ENCODE peak calls at places on chromosome 15, in seven cellular contexts. A, W, U, Z, O, J and Y are unnamed samples.

GRCh38 chr15:33654859-33655258 is 313.4 kb upstream of the CHRM5 start:
- DNase-seq in A (no peak), W (no peak), U (no peak), Z (peak; percentile 25), O (peak; percentile 8), J (no peak), Y (no peak)

GRCh38 chr15:57485869-57486268 is 105.8 kb upstream of the MYZAP start:
- DNase-seq in A (no peak), W (peak; percentile 38), U (peak; percentile 26), Z (peak; percentile 30), O (peak; percentile 85), J (peak; percentile 52), Y (peak; percentile 78)

GRCh38 chr15:29616512-29616911 is 205.8 kb downstream of the TJP1 start:
- DNase-seq in A (no peak), W (no peak), U (no peak), Z (no peak), O (no peak), J (no peak), Y (no peak)

GRCh38 chr15:72166716-72167417 is 30.7 kb downstream of the GRAMD2A start:
- DNase-seq in A (no peak), W (no peak), U (no peak), Z (no peak), O (no peak), J (no peak), Y (no peak)

GRCh38 chr15:49415638-49416037 is 7.4 kb upstream of the FGF7 start:
- DNase-seq in A (no peak), W (no peak), U (peak; percentile 40), Z (no peak), O (no peak), J (peak; percentile 99), Y (peak; percentile 21)

GRCh38 chr15:89119489-89120478 is 31.5 kb downstream of the ABHD2 start:
- DNase-seq in A (peak; percentile 52), W (no peak), U (no peak), Z (no peak), O (peak; percentile 49), J (peak; percentile 76), Y (peak; percentile 95)

GRCh38 chr15:29700296-29700695 is 122.0 kb downstream of the TJP1 start:
- DNase-seq in A (no peak), W (no peak), U (no peak), Z (no peak), O (no peak), J (no peak), Y (no peak)

GRCh38 chr15:56869573-56869972 is 48.9 kb upstream of the TCF12 start:
- DNase-seq in A (peak; percentile 45), W (peak; percentile 57), U (no peak), Z (peak; percentile 49), O (peak; percentile 13), J (peak; percentile 34), Y (peak; percentile 27)

GRCh38 chr15:82646250-82647044 is 716 bp downstream of the CPEB1 start:
- DNase-seq in A (no peak), W (peak; percentile 55), U (no peak), Z (peak; percentile 34), O (no peak), J (no peak), Y (no peak)

GRCh38 chr15:82648257-82649103 is 1.3 kb upstream of the CPEB1 start:
- DNase-seq in A (no peak), W (no peak), U (no peak), Z (peak; percentile 17), O (no peak), J (peak; percentile 16), Y (no peak)

GRCh38 chr15:82647045-82647834 is at the start of gene CPEB1:
- DNase-seq in A (peak; percentile 38), W (peak; percentile 86), U (no peak), Z (peak; percentile 79), O (no peak), J (peak; percentile 51), Y (no peak)

GRCh38 chr15:82649226-82649999 is 2.2 kb upstream of the CPEB1 start:
- DNase-seq in A (no peak), W (no peak), U (no peak), Z (no peak), O (no peak), J (no peak), Y (no peak)

GRCh38 chr15:82647835-82648256 is 683 bp upstream of the CPEB1 start:
- DNase-seq in A (no peak), W (peak; percentile 66), U (no peak), Z (peak; percentile 43), O (no peak), J (no peak), Y (no peak)
- H3K27me3 ChIP-seq in A (peaks cover 36% of the 10 kb centered on the region), W (no peaks in the 10 kb centered on the region), U (peaks cover 17% of the 10 kb centered on the region), Z (peaks cover 20% of the 10 kb centered on the region), O (peaks cover 35% of the 10 kb centered on the region), J (peaks cover 16% of the 10 kb centered on the region), Y (peaks cover 46% of the 10 kb centered on the region)

DNA sequence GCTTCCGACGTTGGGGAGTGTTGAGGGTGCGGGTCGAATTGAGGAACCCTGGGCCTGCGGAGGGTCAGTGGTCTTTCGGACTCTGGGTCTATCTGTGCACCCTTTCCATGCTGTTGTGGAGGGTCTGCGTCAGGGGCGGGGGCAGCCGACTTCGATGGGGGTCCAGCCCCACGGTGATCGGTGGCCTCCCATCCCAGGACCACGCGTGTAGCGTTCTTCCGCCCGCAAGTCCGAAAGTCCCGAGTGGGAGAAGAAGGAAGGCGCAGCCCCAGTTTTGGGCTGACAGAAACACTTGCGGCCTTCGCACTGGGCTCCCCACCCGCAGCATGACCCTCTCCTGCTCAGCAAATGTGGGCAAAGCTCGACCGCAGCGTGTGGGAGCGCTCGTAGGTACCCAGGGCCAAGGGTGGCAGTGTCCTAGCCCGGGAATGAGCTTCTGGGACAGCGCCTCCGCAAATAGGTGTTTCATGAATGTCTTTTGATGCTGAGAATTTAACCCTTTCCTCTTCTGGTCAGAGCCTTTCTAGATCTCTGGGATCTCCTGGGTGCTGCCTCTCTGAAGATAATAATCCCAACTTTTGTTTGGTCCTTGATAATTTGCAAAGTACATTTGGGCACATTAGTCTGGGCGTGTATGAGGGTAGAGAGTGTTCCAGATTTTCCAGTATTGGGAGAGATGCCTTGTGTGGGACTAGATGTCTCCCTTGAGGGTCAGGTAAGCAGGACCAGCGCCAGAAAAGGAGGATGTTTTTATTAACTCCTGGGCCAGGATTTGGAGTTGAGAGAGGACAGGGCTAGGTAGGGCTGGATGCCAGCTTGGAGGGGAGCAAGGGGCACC is 2.3 kb upstream of the DLL4 start:
- DNase-seq in A (no peak), W (peak; percentile 56), U (no peak), Z (no peak), O (no peak), J (no peak), Y (no peak)
- H3K27me3 ChIP-seq in A (peaks cover 63% of the 10 kb centered on the region), W (no peaks in the 10 kb centered on the region), U (peaks cover 35% of the 10 kb centered on the region), Z (peaks cover 20% of the 10 kb centered on the region), O (peaks cover 29% of the 10 kb centered on the region), J (peaks cover 47% of the 10 kb centered on the region), Y (peaks cover 40% of the 10 kb centered on the region)

DNA sequence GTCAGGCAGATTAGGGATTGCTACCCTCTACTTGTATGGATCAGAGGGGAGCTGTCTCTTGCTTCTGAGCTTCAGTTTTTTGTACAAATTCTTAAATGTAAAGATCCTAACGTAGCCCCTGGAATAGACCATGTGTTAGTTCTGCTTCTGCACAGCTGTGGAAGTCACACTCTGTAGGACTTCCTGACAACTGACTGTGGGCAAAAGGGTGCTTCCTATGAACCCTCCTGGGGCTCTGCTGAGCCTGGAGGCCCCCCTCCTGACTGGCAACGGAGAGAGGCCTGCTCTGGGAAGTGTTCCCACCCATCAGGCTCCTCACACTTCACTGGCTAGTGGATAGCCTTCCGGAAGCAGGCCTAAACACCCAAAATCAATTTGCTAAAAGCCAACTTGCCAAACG is 131.0 kb downstream of the RPLP1 start:
- DNase-seq in A (no peak), W (no peak), U (no peak), Z (no peak), O (no peak), J (no peak), Y (no peak)
- H3K27me3 ChIP-seq in A (no peaks in the 10 kb centered on the region), W (no peaks in the 10 kb centered on the region), U (peaks cover 10% of the 10 kb centered on the region), Z (peaks cover 1% of the 10 kb centered on the region), O (peaks cover 29% of the 10 kb centered on the region), J (no peaks in the 10 kb centered on the region), Y (peaks cover 12% of the 10 kb centered on the region)

GRCh38 chr15:77747175-77748077 is 114.7 kb upstream of the LINGO1 start:
- DNase-seq in A (no peak), W (no peak), U (no peak), Z (no peak), O (no peak), J (no peak), Y (no peak)

GRCh38 chr15:77746254-77747174 is 113.8 kb upstream of the LINGO1 start:
- DNase-seq in A (no peak), W (no peak), U (no peak), Z (no peak), O (no peak), J (no peak), Y (no peak)

GRCh38 chr15:77749998-77750540 is 117.4 kb upstream of the LINGO1 start:
- DNase-seq in A (no peak), W (no peak), U (no peak), Z (no peak), O (no peak), J (no peak), Y (no peak)

GRCh38 chr15:77748078-77749064 is 115.7 kb upstream of the LINGO1 start:
- DNase-seq in A (no peak), W (no peak), U (no peak), Z (no peak), O (no peak), J (no peak), Y (no peak)

GRCh38 chr15:77749236-77749997 is 116.7 kb upstream of the LINGO1 start:
- DNase-seq in A (no peak), W (no peak), U (no peak), Z (no peak), O (no peak), J (no peak), Y (no peak)
- H3K27me3 ChIP-seq in A (peaks cover 25% of the 10 kb centered on the region), W (no peaks in the 10 kb centered on the region), U (no peaks in the 10 kb centered on the region), Z (peaks cover 3% of the 10 kb centered on the region), O (peaks cover 68% of the 10 kb centered on the region), J (no peaks in the 10 kb centered on the region), Y (no peaks in the 10 kb centered on the region)

GRCh38 chr15:92661961-92662360 is 6.4 kb upstream of the FAM174B start:
- DNase-seq in A (no peak), W (no peak), U (no peak), Z (no peak), O (no peak), J (no peak), Y (no peak)
- H3K27me3 ChIP-seq in A (no peaks in the 10 kb centered on the region), W (no peaks in the 10 kb centered on the region), U (peaks cover 2% of the 10 kb centered on the region), Z (no peaks in the 10 kb centered on the region), O (no peaks in the 10 kb centered on the region), J (no peaks in the 10 kb centered on the region), Y (no peaks in the 10 kb centered on the region)

GRCh38 chr15:96347181-96348111 is 16.9 kb downstream of the NR2F2 start:
- DNase-seq in A (peak; percentile 71), W (peak; percentile 81), U (no peak), Z (peak; percentile 46), O (no peak), J (peak; percentile 75), Y (peak; percentile 40)
- H3K27me3 ChIP-seq in A (no peaks in the 10 kb centered on the region), W (no peaks in the 10 kb centered on the region), U (no peaks in the 10 kb centered on the region), Z (no peaks in the 10 kb centered on the region), O (no peaks in the 10 kb centered on the region), J (no peaks in the 10 kb centered on the region), Y (no peaks in the 10 kb centered on the region)

GRCh38 chr15:101543026-101543390 is 53.5 kb upstream of the PCSK6 start:
- DNase-seq in A (no peak), W (no peak), U (no peak), Z (no peak), O (no peak), J (no peak), Y (no peak)
- H3K27me3 ChIP-seq in A (peaks cover 30% of the 10 kb centered on the region), W (no peaks in the 10 kb centered on the region), U (no peaks in the 10 kb centered on the region), Z (no peaks in the 10 kb centered on the region), O (no peaks in the 10 kb centered on the region), J (no peaks in the 10 kb centered on the region), Y (peaks cover 3% of the 10 kb centered on the region)

GRCh38 chr15:87860743-87861142 is 395.8 kb downstream of the NTRK3 start:
- DNase-seq in A (no peak), W (no peak), U (no peak), Z (no peak), O (no peak), J (no peak), Y (no peak)
- H3K27me3 ChIP-seq in A (no peaks in the 10 kb centered on the region), W (no peaks in the 10 kb centered on the region), U (no peaks in the 10 kb centered on the region), Z (no peaks in the 10 kb centered on the region), O (no peaks in the 10 kb centered on the region), J (no peaks in the 10 kb centered on the region), Y (no peaks in the 10 kb centered on the region)